ENCODE peak calls at places on chromosomes 12 and 14, in ten cellular contexts. One of them, this sample, is unnamed.

GRCh38 chr14:99436247-99437180 is 44.1 kb downstream of the SETD3 start:
- DNase-seq in ovary: no peak
- DNase-seq in SK-N-SH: no peak
- DNase-seq in HepG2: no peak
- DNase-seq in IMR-90: peak; percentile 70
- DNase-seq in right lobe of liver: no peak
- DNase-seq in foreskin fibroblast: no peak
- DNase-seq in GM23338: no peak
- DNase-seq in H7: no peak
- DNase-seq in kidney: no peak
- DNase-seq in this sample: peak; percentile 12

GRCh38 chr12:69600804-69601203 is 9.9 kb downstream of the LRRC10 start:
- DNase-seq in H7: no peak
- DNase-seq in HepG2: no peak
- DNase-seq in ovary: no peak
- DNase-seq in SK-N-SH: no peak
- DNase-seq in kidney: no peak
- DNase-seq in foreskin fibroblast: no peak
- DNase-seq in IMR-90: no peak
- DNase-seq in right lobe of liver: no peak
- DNase-seq in GM23338: no peak
- DNase-seq in this sample: no peak

GRCh38 chr12:92735131-92735721 is 32.4 kb downstream of the PLEKHG7 start:
- DNase-seq in H7: no peak
- DNase-seq in kidney: no peak
- DNase-seq in right lobe of liver: no peak
- DNase-seq in HepG2: no peak
- DNase-seq in foreskin fibroblast: peak; percentile 88
- DNase-seq in IMR-90: peak; percentile 92
- DNase-seq in GM23338: peak; percentile 2
- DNase-seq in SK-N-SH: no peak
- DNase-seq in ovary: peak; percentile 24
- DNase-seq in this sample: peak; percentile 78

GRCh38 chr12:6843118-6843902 is 2.6 kb downstream of the GNB3 start:
- DNase-seq in IMR-90: no peak
- DNase-seq in GM23338: peak; percentile 72
- DNase-seq in ovary: no peak
- DNase-seq in HepG2: no peak
- DNase-seq in SK-N-SH: peak; percentile 53
- DNase-seq in H7: peak; percentile 73
- DNase-seq in foreskin fibroblast: no peak
- DNase-seq in right lobe of liver: no peak
- DNase-seq in kidney: no peak
- DNase-seq in this sample: no peak

GRCh38 chr14:38389666-38390065 is 133.8 kb upstream of the CLEC14A start:
- DNase-seq in IMR-90: peak; percentile 63
- DNase-seq in right lobe of liver: no peak
- DNase-seq in SK-N-SH: no peak
- DNase-seq in H7: no peak
- DNase-seq in GM23338: no peak
- DNase-seq in ovary: no peak
- DNase-seq in HepG2: no peak
- DNase-seq in foreskin fibroblast: peak; percentile 84
- DNase-seq in kidney: no peak
- DNase-seq in this sample: no peak

GRCh38 chr12:32821293-32822089 is 65.8 kb upstream of the YARS2 start:
- DNase-seq in IMR-90: no peak
- DNase-seq in kidney: no peak
- DNase-seq in foreskin fibroblast: no peak
- DNase-seq in H7: no peak
- DNase-seq in SK-N-SH: peak; percentile 51
- DNase-seq in HepG2: no peak
- DNase-seq in ovary: no peak
- DNase-seq in GM23338: no peak
- DNase-seq in right lobe of liver: no peak
- DNase-seq in this sample: no peak

GRCh38 chr12:92338102-92338501 is 192.5 kb upstream of the BTG1 start:
- DNase-seq in HepG2: no peak
- DNase-seq in foreskin fibroblast: no peak
- DNase-seq in kidney: no peak
- DNase-seq in IMR-90: no peak
- DNase-seq in SK-N-SH: no peak
- DNase-seq in H7: no peak
- DNase-seq in ovary: no peak
- DNase-seq in right lobe of liver: no peak
- DNase-seq in GM23338: no peak
- DNase-seq in this sample: no peak

GRCh38 chr12:8011331-8011730 is 21.2 kb upstream of the FOXJ2 start:
- DNase-seq in ovary: no peak
- DNase-seq in HepG2: no peak
- DNase-seq in SK-N-SH: no peak
- DNase-seq in GM23338: no peak
- DNase-seq in H7: no peak
- DNase-seq in IMR-90: no peak
- DNase-seq in right lobe of liver: no peak
- DNase-seq in foreskin fibroblast: peak; percentile 14
- DNase-seq in kidney: no peak
- DNase-seq in this sample: no peak

GRCh38 chr14:82067221-82067620 is 533.6 kb upstream of the SEL1L start:
- DNase-seq in ovary: no peak
- DNase-seq in kidney: no peak
- DNase-seq in foreskin fibroblast: no peak
- DNase-seq in right lobe of liver: no peak
- DNase-seq in H7: no peak
- DNase-seq in SK-N-SH: no peak
- DNase-seq in IMR-90: no peak
- DNase-seq in GM23338: no peak
- DNase-seq in HepG2: no peak
- DNase-seq in this sample: no peak

GRCh38 chr12:79634957-79635471 is 55.8 kb downstream of the PAWR start:
- DNase-seq in HepG2: no peak
- DNase-seq in H7: peak; percentile 22
- DNase-seq in ovary: no peak
- DNase-seq in SK-N-SH: no peak
- DNase-seq in IMR-90: no peak
- DNase-seq in right lobe of liver: no peak
- DNase-seq in GM23338: peak; percentile 68
- DNase-seq in kidney: no peak
- DNase-seq in foreskin fibroblast: peak; percentile 11
- DNase-seq in this sample: no peak

GRCh38 chr14:67317822-67318221 is 41.8 kb downstream of the ATP6V1D start:
- DNase-seq in right lobe of liver: no peak
- DNase-seq in ovary: no peak
- DNase-seq in IMR-90: no peak
- DNase-seq in SK-N-SH: no peak
- DNase-seq in H7: no peak
- DNase-seq in HepG2: no peak
- DNase-seq in kidney: no peak
- DNase-seq in foreskin fibroblast: no peak
- DNase-seq in GM23338: no peak
- DNase-seq in this sample: no peak

GRCh38 chr12:52522346-52523011 is 2.3 kb upstream of the KRT5 start:
- DNase-seq in kidney: no peak
- DNase-seq in H7: peak; percentile 9
- DNase-seq in SK-N-SH: no peak
- DNase-seq in right lobe of liver: no peak
- DNase-seq in ovary: no peak
- DNase-seq in HepG2: no peak
- DNase-seq in foreskin fibroblast: no peak
- DNase-seq in IMR-90: no peak
- DNase-seq in GM23338: no peak
- DNase-seq in this sample: no peak

GRCh38 chr12:93823616-93824410 is 146.6 kb downstream of the CRADD start:
- DNase-seq in right lobe of liver: no peak
- DNase-seq in SK-N-SH: no peak
- DNase-seq in GM23338: no peak
- DNase-seq in kidney: no peak
- DNase-seq in IMR-90: no peak
- DNase-seq in ovary: no peak
- DNase-seq in foreskin fibroblast: peak; percentile 50
- DNase-seq in HepG2: no peak
- DNase-seq in H7: no peak
- DNase-seq in this sample: no peak

GRCh38 chr12:69059465-69060457 is 126.8 kb upstream of the CPM start:
- DNase-seq in H7: no peak
- DNase-seq in foreskin fibroblast: peak; percentile 92
- DNase-seq in HepG2: no peak
- DNase-seq in kidney: no peak
- DNase-seq in ovary: no peak
- DNase-seq in right lobe of liver: no peak
- DNase-seq in GM23338: no peak
- DNase-seq in IMR-90: peak; percentile 96
- DNase-seq in SK-N-SH: no peak
- DNase-seq in this sample: peak; percentile 67

GRCh38 chr14:75335588-75335987 is 57.0 kb downstream of the FOS start:
- DNase-seq in foreskin fibroblast: no peak
- DNase-seq in GM23338: no peak
- DNase-seq in SK-N-SH: no peak
- DNase-seq in H7: no peak
- DNase-seq in IMR-90: no peak
- DNase-seq in HepG2: no peak
- DNase-seq in right lobe of liver: no peak
- DNase-seq in ovary: no peak
- DNase-seq in kidney: no peak
- DNase-seq in this sample: no peak

GRCh38 chr12:76866726-76867125 is 12.1 kb downstream of the CSRP2 start:
- DNase-seq in IMR-90: peak; percentile 77
- DNase-seq in GM23338: no peak
- DNase-seq in foreskin fibroblast: peak; percentile 87
- DNase-seq in SK-N-SH: no peak
- DNase-seq in kidney: no peak
- DNase-seq in ovary: no peak
- DNase-seq in H7: no peak
- DNase-seq in right lobe of liver: no peak
- DNase-seq in HepG2: no peak
- DNase-seq in this sample: no peak

GRCh38 chr14:93785423-93785822 is 2.9 kb downstream of the PRIMA1 start:
- DNase-seq in IMR-90: no peak
- DNase-seq in SK-N-SH: peak; percentile 57
- DNase-seq in right lobe of liver: no peak
- DNase-seq in ovary: no peak
- DNase-seq in HepG2: no peak
- DNase-seq in GM23338: no peak
- DNase-seq in kidney: no peak
- DNase-seq in H7: no peak
- DNase-seq in foreskin fibroblast: no peak
- DNase-seq in this sample: no peak
- H3K4me3 ChIP-seq in IMR-90: no peak overlapping the region
- H3K4me3 ChIP-seq in SK-N-SH: no peak overlapping the region
- H3K4me3 ChIP-seq in right lobe of liver: no peak overlapping the region
- H3K4me3 ChIP-seq in ovary: no peak overlapping the region
- H3K4me3 ChIP-seq in HepG2: no peak overlapping the region
- H3K4me3 ChIP-seq in GM23338: no peak overlapping the region
- H3K4me3 ChIP-seq in kidney: no peak overlapping the region
- H3K4me3 ChIP-seq in H7: no peak overlapping the region
- H3K4me3 ChIP-seq in foreskin fibroblast: no peak overlapping the region
- H3K4me3 ChIP-seq in this sample: no peak overlapping the region

GRCh38 chr14:47929334-47929733 is 253.9 kb upstream of the MDGA2 start:
- DNase-seq in foreskin fibroblast: no peak
- DNase-seq in SK-N-SH: no peak
- DNase-seq in H7: no peak
- DNase-seq in ovary: no peak
- DNase-seq in right lobe of liver: no peak
- DNase-seq in GM23338: no peak
- DNase-seq in kidney: no peak
- DNase-seq in IMR-90: no peak
- DNase-seq in HepG2: no peak
- DNase-seq in this sample: no peak

GRCh38 chr14:47935332-47935731 is 259.9 kb upstream of the MDGA2 start:
- DNase-seq in SK-N-SH: no peak
- DNase-seq in IMR-90: no peak
- DNase-seq in HepG2: no peak
- DNase-seq in GM23338: no peak
- DNase-seq in H7: no peak
- DNase-seq in right lobe of liver: no peak
- DNase-seq in ovary: no peak
- DNase-seq in foreskin fibroblast: no peak
- DNase-seq in kidney: no peak
- DNase-seq in this sample: no peak
- H3K4me3 ChIP-seq in SK-N-SH: no peak overlapping the region
- H3K4me3 ChIP-seq in IMR-90: no peak overlapping the region
- H3K4me3 ChIP-seq in HepG2: no peak overlapping the region
- H3K4me3 ChIP-seq in GM23338: no peak overlapping the region
- H3K4me3 ChIP-seq in H7: no peak overlapping the region
- H3K4me3 ChIP-seq in right lobe of liver: no peak overlapping the region
- H3K4me3 ChIP-seq in ovary: no peak overlapping the region
- H3K4me3 ChIP-seq in foreskin fibroblast: no peak overlapping the region
- H3K4me3 ChIP-seq in kidney: no peak overlapping the region
- H3K4me3 ChIP-seq in this sample: no peak overlapping the region

GRCh38 chr12:121534495-121535148 is 46.2 kb downstream of the KDM2B start:
- DNase-seq in right lobe of liver: no peak
- DNase-seq in IMR-90: no peak
- DNase-seq in ovary: no peak
- DNase-seq in HepG2: no peak
- DNase-seq in SK-N-SH: no peak
- DNase-seq in foreskin fibroblast: no peak
- DNase-seq in kidney: peak; percentile 45
- DNase-seq in H7: peak; percentile 83
- DNase-seq in GM23338: peak; percentile 73
- DNase-seq in this sample: no peak

GRCh38 chr12:121536058-121536928 is 44.5 kb downstream of the KDM2B start:
- DNase-seq in H7: peak; percentile 97
- DNase-seq in SK-N-SH: peak; percentile 94
- DNase-seq in kidney: peak; percentile 94
- DNase-seq in foreskin fibroblast: peak; percentile 93
- DNase-seq in HepG2: no peak
- DNase-seq in GM23338: peak; percentile 91
- DNase-seq in ovary: peak; percentile 92
- DNase-seq in IMR-90: peak; percentile 88
- DNase-seq in right lobe of liver: peak; percentile 92
- DNase-seq in this sample: no peak

GRCh38 chr12:121533391-121534090 is 47.3 kb downstream of the KDM2B start:
- DNase-seq in IMR-90: no peak
- DNase-seq in ovary: peak; percentile 47
- DNase-seq in foreskin fibroblast: no peak
- DNase-seq in kidney: peak; percentile 44
- DNase-seq in H7: no peak
- DNase-seq in SK-N-SH: no peak
- DNase-seq in HepG2: no peak
- DNase-seq in GM23338: no peak
- DNase-seq in right lobe of liver: no peak
- DNase-seq in this sample: no peak

GRCh38 chr12:121536929-121537813 is 43.7 kb downstream of the KDM2B start:
- DNase-seq in SK-N-SH: peak; percentile 88
- DNase-seq in H7: peak; percentile 92
- DNase-seq in IMR-90: peak; percentile 77
- DNase-seq in foreskin fibroblast: peak; percentile 90
- DNase-seq in kidney: peak; percentile 97
- DNase-seq in ovary: peak; percentile 82
- DNase-seq in right lobe of liver: peak; percentile 98
- DNase-seq in HepG2: peak; percentile 76
- DNase-seq in GM23338: peak; percentile 75
- DNase-seq in this sample: no peak

GRCh38 chr12:121535150-121536057 is 45.4 kb downstream of the KDM2B start:
- DNase-seq in HepG2: no peak
- DNase-seq in H7: peak; percentile 58
- DNase-seq in kidney: no peak
- DNase-seq in right lobe of liver: no peak
- DNase-seq in IMR-90: no peak
- DNase-seq in GM23338: no peak
- DNase-seq in SK-N-SH: no peak
- DNase-seq in ovary: peak; percentile 36
- DNase-seq in foreskin fibroblast: no peak
- DNase-seq in this sample: no peak
- H3K4me3 ChIP-seq in HepG2: no peak overlapping the region
- H3K4me3 ChIP-seq in H7: no peak overlapping the region
- H3K4me3 ChIP-seq in kidney: peak overlapping the region; percentile 57
- H3K4me3 ChIP-seq in right lobe of liver: peak overlapping the region; percentile 61
- H3K4me3 ChIP-seq in IMR-90: no peak overlapping the region
- H3K4me3 ChIP-seq in GM23338: peak overlapping the region; percentile 71
- H3K4me3 ChIP-seq in SK-N-SH: no peak overlapping the region
- H3K4me3 ChIP-seq in ovary: peak overlapping the region; percentile 54
- H3K4me3 ChIP-seq in foreskin fibroblast: peak overlapping the region; percentile 50
- H3K4me3 ChIP-seq in this sample: peak overlapping the region; percentile 51

GRCh38 chr14:89723930-89724915 is 230.3 kb downstream of the EFCAB11 start:
- DNase-seq in right lobe of liver: no peak
- DNase-seq in foreskin fibroblast: peak; percentile 62
- DNase-seq in SK-N-SH: no peak
- DNase-seq in GM23338: no peak
- DNase-seq in HepG2: no peak
- DNase-seq in H7: no peak
- DNase-seq in kidney: no peak
- DNase-seq in IMR-90: no peak
- DNase-seq in ovary: no peak
- DNase-seq in this sample: no peak
- H3K4me3 ChIP-seq in right lobe of liver: peak overlapping the region; percentile 3
- H3K4me3 ChIP-seq in foreskin fibroblast: peak overlapping the region; percentile 42
- H3K4me3 ChIP-seq in SK-N-SH: no peak overlapping the region
- H3K4me3 ChIP-seq in GM23338: no peak overlapping the region
- H3K4me3 ChIP-seq in HepG2: no peak overlapping the region
- H3K4me3 ChIP-seq in H7: no peak overlapping the region
- H3K4me3 ChIP-seq in kidney: peak overlapping the region; percentile 37
- H3K4me3 ChIP-seq in IMR-90: no peak overlapping the region
- H3K4me3 ChIP-seq in ovary: no peak overlapping the region
- H3K4me3 ChIP-seq in this sample: peak overlapping the region; percentile 34